ENCODE peak calls at places on chromosome 2, in six cellular contexts. J is MM.1S, S is A549, O is foreskin fibroblast, Z is IMR-90, I is fibroblast of pulmonary artery. U is an unnamed sample.

GRCh38 chr2:25899404-25899925 is 21.2 kb upstream of the ASXL2 start:
- DNase-seq in S (no peak), O (no peak), J (no peak), Z (peak; percentile 46), I (peak; percentile 33), U (no peak)

GRCh38 chr2:102508863-102509262 is 35.8 kb downstream of the SLC9A4 start:
- DNase-seq in S (no peak), Z (no peak), J (no peak), I (no peak), O (no peak), U (no peak)

GRCh38 chr2:127610561-127610960 is 35.4 kb upstream of the GPR17 start:
- DNase-seq in I (no peak), J (no peak), O (no peak), Z (no peak), S (no peak), U (no peak)

GRCh38 chr2:148674063-148675020 is 29.8 kb downstream of the EPC2 start:
- DNase-seq in Z (peak; percentile 77), J (peak; percentile 57), O (no peak), I (no peak), S (peak; percentile 44), U (peak; percentile 40)

GRCh38 chr2:217396165-217396564 is 536.3 kb upstream of the TNP1 start:
- DNase-seq in S (peak; percentile 14), I (no peak), J (no peak), Z (peak; percentile 45), O (no peak), U (no peak)

GRCh38 chr2:121527009-121527682 is 3.5 kb upstream of the RNU4ATAC start:
- DNase-seq in I (peak; percentile 53), J (no peak), O (no peak), S (no peak), Z (peak; percentile 29), U (no peak)

GRCh38 chr2:227655454-227655853 is 11.2 kb upstream of the SCYGR5 start:
- DNase-seq in I (peak; percentile 92), S (peak; percentile 93), J (no peak), O (peak; percentile 89), Z (peak; percentile 91), U (no peak)

GRCh38 chr2:66661253-66662173 is 226.6 kb downstream of the MEIS1 start:
- DNase-seq in O (no peak), I (no peak), J (no peak), Z (no peak), S (no peak), U (no peak)

GRCh38 chr2:102806250-102806837 is 44.5 kb downstream of the TMEM182 start:
- DNase-seq in I (peak; percentile 79), O (peak; percentile 38), S (peak; percentile 60), J (peak; percentile 18), Z (peak; percentile 65), U (peak; percentile 70)

GRCh38 chr2:156536534-156536933 is 100.4 kb downstream of the GPD2 start:
- DNase-seq in I (no peak), S (no peak), O (no peak), Z (no peak), J (no peak), U (no peak)

GRCh38 chr2:74399785-74400184 is 19.7 kb upstream of the DCTN1 start:
- DNase-seq in Z (peak; percentile 40), J (peak; percentile 51), S (peak; percentile 56), I (peak; percentile 60), O (no peak), U (peak; percentile 62)

GRCh38 chr2:10233131-10234012 is 69.3 kb upstream of the HPCAL1 start:
- DNase-seq in I (no peak), Z (no peak), O (no peak), S (no peak), J (no peak), U (no peak)

GRCh38 chr2:205654878-205655601 is 27.3 kb upstream of the NRP2 start:
- DNase-seq in Z (peak; percentile 88), S (no peak), I (peak; percentile 45), J (no peak), O (peak; percentile 83), U (no peak)

GRCh38 chr2:125405816-125406215 is 1250.1 kb upstream of the GYPC start:
- DNase-seq in Z (peak; percentile 97), I (peak; percentile 92), O (peak; percentile 71), J (no peak), S (peak; percentile 82), U (no peak)

GRCh38 chr2:95057535-95058453 is 32.3 kb downstream of the MAL start:
- DNase-seq in I (no peak), S (no peak), Z (no peak), O (no peak), J (no peak), U (no peak)

GRCh38 chr2:73998933-73999332 is 14.2 kb downstream of the TET3 start:
- DNase-seq in S (no peak), J (no peak), O (no peak), I (no peak), Z (no peak), U (no peak)

DNA sequence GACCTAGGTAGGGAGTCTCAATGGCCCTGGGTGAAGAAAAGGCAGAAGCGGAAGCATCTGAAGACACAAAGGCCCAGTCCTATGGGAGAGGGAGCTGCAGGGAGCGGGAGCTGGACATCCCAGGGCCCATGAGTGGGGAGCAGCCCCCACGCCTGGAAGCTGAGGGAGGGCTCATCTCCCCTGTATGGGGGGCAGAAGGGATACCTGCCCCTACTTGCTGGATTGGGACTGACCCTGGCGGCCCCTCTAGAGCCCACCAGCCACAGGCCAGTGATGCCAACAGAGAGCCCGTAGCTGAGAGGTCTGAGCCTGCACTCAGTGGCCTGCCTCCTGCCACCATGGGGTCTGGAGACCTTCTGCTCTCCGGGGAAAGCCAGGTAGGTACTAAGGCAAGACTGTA is 13.2 kb downstream of the CEP68 start:
- DNase-seq in O (no peak), I (no peak), Z (no peak), S (no peak), J (no peak), U (no peak)
- TF ChIP-seq CTCF in O (no peak), I (no peak), Z (no peak), S (no peak), J (no peak), U (no peak)

GRCh38 chr2:168350380-168350779 is 103.0 kb upstream of the STK39 start:
- DNase-seq in J (no peak), Z (no peak), O (no peak), S (no peak), I (peak; percentile 13), U (no peak)
- TF ChIP-seq CTCF in J (no peak), Z (no peak), O (no peak), S (no peak), I (peak; percentile 20), U (no peak)

GRCh38 chr2:8538531-8538930 is 143.3 kb upstream of the ID2 start:
- DNase-seq in I (no peak), S (no peak), O (no peak), Z (no peak), J (no peak), U (no peak)

GRCh38 chr2:8541223-8541622 is 140.6 kb upstream of the ID2 start:
- DNase-seq in Z (no peak), I (no peak), O (no peak), J (no peak), S (no peak), U (no peak)

GRCh38 chr2:8538951-8539621 is 142.8 kb upstream of the ID2 start:
- DNase-seq in O (no peak), J (no peak), S (no peak), I (no peak), Z (no peak), U (no peak)

GRCh38 chr2:8540552-8541055 is 141.3 kb upstream of the ID2 start:
- DNase-seq in O (no peak), I (no peak), J (no peak), Z (no peak), S (no peak), U (no peak)

DNA sequence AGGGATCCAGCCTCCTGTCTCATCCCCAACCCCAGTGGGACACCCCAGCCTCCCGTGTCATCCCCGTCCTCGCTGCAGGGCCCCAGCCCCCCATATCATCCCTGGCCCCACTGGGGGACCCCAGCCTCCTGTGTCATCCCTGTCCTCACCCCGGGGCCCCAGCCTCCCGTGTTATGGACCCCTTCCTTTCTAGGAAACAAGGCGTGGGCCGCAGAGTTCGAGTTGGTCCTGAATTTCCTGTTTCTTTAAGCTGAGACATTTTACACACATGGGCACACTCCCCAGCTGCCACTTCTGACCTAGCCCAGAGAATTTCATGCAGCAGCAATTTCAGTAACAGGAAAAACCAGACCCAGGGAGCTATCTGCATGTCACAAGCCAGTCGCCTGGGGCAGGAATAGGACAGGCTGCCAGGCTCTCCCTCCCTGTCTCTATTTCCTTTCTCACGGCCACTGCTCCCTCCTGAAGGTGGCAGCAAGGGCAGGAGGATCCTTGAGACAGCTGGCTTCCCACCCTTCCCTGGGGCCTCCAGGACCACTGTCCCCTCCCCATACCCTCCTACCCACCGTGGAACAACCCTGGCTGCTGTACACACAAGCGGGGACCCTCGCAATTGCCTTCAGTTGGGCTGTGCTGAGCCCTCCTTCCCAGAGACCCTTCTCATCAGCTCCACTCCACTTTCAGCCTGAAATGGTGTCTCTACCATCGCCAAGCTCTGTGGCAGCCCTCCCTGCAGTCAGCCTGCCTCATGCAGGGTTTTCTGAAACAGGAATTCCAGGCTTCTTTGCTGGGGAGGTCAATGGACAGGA is 141.9 kb upstream of the ID2 start:
- DNase-seq in S (no peak), I (no peak), Z (no peak), O (no peak), J (no peak), U (no peak)
- TF ChIP-seq CTCF in S (no peak), I (no peak), Z (no peak), O (no peak), J (no peak), U (no peak)

DNA sequence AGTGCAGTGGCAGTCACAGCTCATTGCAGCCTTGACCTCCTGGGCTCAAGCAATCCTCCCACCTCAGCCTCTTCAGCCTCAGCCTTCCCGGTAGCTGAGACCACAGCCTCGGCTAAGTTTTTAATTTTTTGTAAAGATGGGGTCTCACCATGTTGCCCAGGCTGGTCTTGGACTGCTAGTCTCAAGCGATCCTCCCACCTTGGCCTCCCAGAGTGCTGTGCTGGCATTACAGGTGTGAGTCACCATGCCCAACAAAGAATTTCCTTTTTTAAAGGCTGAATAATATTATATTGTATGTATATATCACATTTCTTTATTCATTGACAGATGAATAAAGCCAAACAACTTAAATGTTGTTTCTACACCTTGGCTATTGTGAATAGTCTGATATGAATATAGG is 42.5 kb downstream of the MOB4 start:
- DNase-seq in J (no peak), O (no peak), S (no peak), Z (no peak), I (no peak), U (no peak)
- TF ChIP-seq CTCF in J (no peak), O (no peak), S (no peak), Z (no peak), I (no peak), U (no peak)

GRCh38 chr2:140808816-140809215 is 1322.0 kb downstream of the LRP1B start:
- DNase-seq in O (no peak), I (peak; percentile 3), Z (no peak), S (peak; percentile 32), J (peak; percentile 69), U (no peak)
- TF ChIP-seq CTCF in O (no peak), I (peak; percentile 23), Z (no peak), S (peak; percentile 20), J (peak; percentile 60), U (no peak)

GRCh38 chr2:38586926-38587325 is 15.8 kb downstream of the HNRNPLL start:
- DNase-seq in O (peak; percentile 20), S (no peak), J (no peak), I (peak; percentile 40), Z (peak; percentile 27), U (no peak)

GRCh38 chr2:38592951-38593350 is 9.8 kb downstream of the HNRNPLL start:
- DNase-seq in I (no peak), S (no peak), J (no peak), Z (peak; percentile 79), O (no peak), U (no peak)

GRCh38 chr2:38591152-38591551 is 11.6 kb downstream of the HNRNPLL start:
- DNase-seq in J (no peak), S (no peak), Z (peak; percentile 17), O (no peak), I (no peak), U (no peak)

GRCh38 chr2:38590053-38590452 is 12.7 kb downstream of the HNRNPLL start:
- DNase-seq in I (no peak), S (no peak), J (no peak), O (no peak), Z (no peak), U (no peak)
- TF ChIP-seq CTCF in I (peak; percentile 28), S (peak; percentile 20), J (peak; percentile 37), O (peak; percentile 17), Z (peak; percentile 21), U (no peak)

U was measured in GM13976.